ENCODE peak calls at places on chromosomes 16 and 17, in six cellular contexts. D, K, G, I, B and Q are unnamed samples.

GRCh38 chr16:66690106-66690847 is 6.3 kb downstream of the CMTM4 start:
- DNase-seq in D (no peak), K (no peak), G (no peak), I (no peak), B (no peak), Q (no peak)

GRCh38 chr17:40602445-40603443 is 37.5 kb upstream of the CCR7 start:
- DNase-seq in D (no peak), K (peak), G (peak), I (no peak), B (no peak), Q (no peak)

GRCh38 chr17:74877592-74878543 is 5.1 kb upstream of the FDXR start:
- DNase-seq in D (peak), K (no peak), G (no peak), I (no peak), B (peak), Q (peak)

GRCh38 chr17:45222273-45222993 is 748 bp downstream of the FMNL1 start:
- DNase-seq in D (peak), K (peak), G (peak), I (no peak), B (no peak), Q (no peak)

GRCh38 chr16:68737046-68737729 is at the start of gene CDH1:
- DNase-seq in D (peak), K (peak), G (peak), I (peak), B (peak), Q (peak)

GRCh38 chr17:83151442-83152220 is 72.2 kb downstream of the METRNL start:
- DNase-seq in D (no peak), K (no peak), G (peak), I (no peak), B (no peak), Q (no peak)

GRCh38 chr16:19410435-19411153 is 7.1 kb upstream of the TMC5 start:
- DNase-seq in D (peak), K (no peak), G (peak), I (peak), B (no peak), Q (peak)

GRCh38 chr17:45739786-45740185 is 44.3 kb upstream of the CRHR1 start:
- DNase-seq in D (no peak), K (no peak), G (peak), I (no peak), B (no peak), Q (peak)

GRCh38 chr17:22467720-22468119 is 775.4 kb downstream of the KCNJ18 start:
- DNase-seq in D (no peak), K (no peak), G (no peak), I (no peak), B (no peak), Q (no peak)

GRCh38 chr17:45785373-45786193 is 1.5 kb downstream of the CRHR1 start:
- DNase-seq in D (no peak), K (no peak), G (no peak), I (no peak), B (no peak), Q (no peak)

GRCh38 chr17:9421525-9421924 is 154.1 kb downstream of the STX8 start:
- DNase-seq in D (no peak), K (no peak), G (no peak), I (no peak), B (no peak), Q (no peak)

GRCh38 chr16:12573730-12574383 is 229.8 kb downstream of the CPPED1 start:
- DNase-seq in D (peak), K (no peak), G (peak), I (peak), B (peak), Q (peak)

GRCh38 chr17:34733351-34733750 is 154.0 kb downstream of the TMEM132E start:
- DNase-seq in D (no peak), K (no peak), G (no peak), I (no peak), B (no peak), Q (no peak)

GRCh38 chr17:44910231-44911106 is 4.8 kb downstream of the GFAP start:
- DNase-seq in D (no peak), K (no peak), G (peak), I (no peak), B (no peak), Q (no peak)

GRCh38 chr16:23534868-23535860 is 22.0 kb downstream of the EARS2 start:
- DNase-seq in D (no peak), K (no peak), G (no peak), I (no peak), B (peak), Q (no peak)

GRCh38 chr16:53673189-53673588 is 30.5 kb downstream of the RPGRIP1L start:
- DNase-seq in D (no peak), K (no peak), G (no peak), I (no peak), B (no peak), Q (no peak)

GRCh38 chr16:21628196-21628726 is 24.1 kb downstream of the IGSF6 start:
- DNase-seq in D (no peak), K (no peak), G (no peak), I (no peak), B (no peak), Q (no peak)

GRCh38 chr17:50708050-50709000 is 611 bp upstream of the ANKRD40 start:
- DNase-seq in D (no peak), K (no peak), G (no peak), I (no peak), B (no peak), Q (no peak)

GRCh38 chr16:27382187-27382855 is 19.7 kb upstream of the IL21R start:
- DNase-seq in D (no peak), K (peak), G (peak), I (no peak), B (no peak), Q (no peak)

GRCh38 chr17:29256735-29257466 is 10.2 kb downstream of the CRYBA1 start:
- DNase-seq in D (no peak), K (no peak), G (no peak), I (no peak), B (peak), Q (no peak)

GRCh38 chr17:49249292-49249794 is 18.8 kb upstream of the PHOSPHO1 start:
- DNase-seq in D (no peak), K (no peak), G (no peak), I (no peak), B (no peak), Q (peak)

GRCh38 chr17:1030684-1031557 is 34.0 kb downstream of the TIMM22 start:
- DNase-seq in D (no peak), K (no peak), G (no peak), I (no peak), B (no peak), Q (no peak)

GRCh38 chr17:39002991-39003715 is 36.0 kb upstream of the FBXO47 start:
- DNase-seq in D (peak), K (peak), G (no peak), I (no peak), B (no peak), Q (no peak)

GRCh38 chr17:65027305-65027704 is 29.2 kb downstream of the GNA13 start:
- DNase-seq in D (no peak), K (peak), G (no peak), I (no peak), B (peak), Q (peak)

GRCh38 chr17:13702266-13702665 is 100.5 kb upstream of the HS3ST3A1 start:
- DNase-seq in D (no peak), K (no peak), G (no peak), I (no peak), B (no peak), Q (no peak)

GRCh38 chr17:42484304-42484703 is 25.6 kb downstream of the ATP6V0A1 start:
- DNase-seq in D (peak), K (peak), G (no peak), I (no peak), B (no peak), Q (no peak)

GRCh38 chr17:2484876-2485275 is 26.8 kb downstream of the METTL16 start:
- DNase-seq in D (no peak), K (no peak), G (no peak), I (no peak), B (peak), Q (no peak)

GRCh38 chr16:13791095-13791494 is 128.9 kb upstream of the ERCC4 start:
- DNase-seq in D (no peak), K (no peak), G (no peak), I (no peak), B (no peak), Q (no peak)

GRCh38 chr17:35906559-35907265 is 23.9 kb downstream of the RDM1 start:
- DNase-seq in D (no peak), K (no peak), G (no peak), I (no peak), B (no peak), Q (no peak)

DNA sequence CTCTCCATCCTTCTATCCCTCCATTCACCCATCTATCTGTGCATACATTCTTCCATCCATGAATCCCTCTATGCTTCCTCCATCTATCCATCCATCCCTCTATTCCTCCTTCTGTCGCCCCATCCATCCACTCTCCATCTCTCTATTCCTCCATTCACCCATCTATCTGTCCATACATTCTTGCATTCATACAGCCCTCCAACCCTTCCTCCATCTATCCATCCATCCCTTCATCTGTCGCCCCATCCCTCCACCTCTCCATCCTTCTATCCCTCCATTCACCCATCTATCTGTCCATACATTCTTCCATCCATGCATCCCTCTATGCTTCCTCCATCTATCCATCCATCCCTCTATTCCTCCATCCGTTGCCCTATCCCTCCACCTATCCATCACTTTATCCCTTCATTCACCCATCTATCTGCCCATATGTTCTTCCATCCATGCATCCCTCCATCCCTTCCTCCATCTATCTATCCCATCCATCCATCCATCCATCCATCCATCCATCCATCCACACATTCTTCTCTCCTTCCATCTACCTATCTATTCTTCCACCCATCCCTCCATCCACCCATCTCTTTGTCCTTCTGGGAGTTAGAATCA is 272.5 kb upstream of the TNRC6C start:
- DNase-seq in D (no peak), K (no peak), G (no peak), I (no peak), B (no peak), Q (no peak)
- TF ChIP-seq CTCF in D (no peak), K (no peak), G (no peak), I (no peak), B (no peak), Q (no peak)

GRCh38 chr16:2816751-2817495 is at the start of gene PRSS21:
- DNase-seq in D (no peak), K (no peak), G (peak), I (no peak), B (no peak), Q (no peak)
- TF ChIP-seq CTCF in D (no peak), K (no peak), G (no peak), I (no peak), B (no peak), Q (peak)

GRCh38 chr16:75621170-75621477 is 2.0 kb downstream of the ADAT1 start:
- DNase-seq in D (no peak), K (no peak), G (no peak), I (no peak), B (peak), Q (no peak)
- TF ChIP-seq CTCF in D (peak), K (peak), G (no peak), I (peak), B (peak), Q (no peak)

GRCh38 chr17:16181581-16181980 is 33.8 kb downstream of the NCOR1 start:
- DNase-seq in D (no peak), K (no peak), G (no peak), I (no peak), B (no peak), Q (no peak)
- TF ChIP-seq CTCF in D (no peak), K (no peak), G (no peak), I (no peak), B (no peak), Q (no peak)

GRCh38 chr16:87188104-87188503 is 129.1 kb downstream of the C16orf95 start:
- DNase-seq in D (no peak), K (no peak), G (no peak), I (no peak), B (no peak), Q (no peak)

GRCh38 chr16:87192418-87193073 is 124.6 kb downstream of the C16orf95 start:
- DNase-seq in D (no peak), K (no peak), G (no peak), I (no peak), B (no peak), Q (no peak)

GRCh38 chr16:87186876-87187533 is 130.2 kb downstream of the C16orf95 start:
- DNase-seq in D (no peak), K (no peak), G (no peak), I (no peak), B (no peak), Q (no peak)

GRCh38 chr16:87189426-87189825 is 127.8 kb downstream of the C16orf95 start:
- DNase-seq in D (no peak), K (no peak), G (no peak), I (no peak), B (no peak), Q (no peak)

GRCh38 chr16:87190288-87191240 is 126.6 kb downstream of the C16orf95 start:
- DNase-seq in D (no peak), K (no peak), G (no peak), I (no peak), B (no peak), Q (no peak)
- TF ChIP-seq CTCF in D (no peak), K (no peak), G (no peak), I (peak), B (peak), Q (peak)

DNA sequence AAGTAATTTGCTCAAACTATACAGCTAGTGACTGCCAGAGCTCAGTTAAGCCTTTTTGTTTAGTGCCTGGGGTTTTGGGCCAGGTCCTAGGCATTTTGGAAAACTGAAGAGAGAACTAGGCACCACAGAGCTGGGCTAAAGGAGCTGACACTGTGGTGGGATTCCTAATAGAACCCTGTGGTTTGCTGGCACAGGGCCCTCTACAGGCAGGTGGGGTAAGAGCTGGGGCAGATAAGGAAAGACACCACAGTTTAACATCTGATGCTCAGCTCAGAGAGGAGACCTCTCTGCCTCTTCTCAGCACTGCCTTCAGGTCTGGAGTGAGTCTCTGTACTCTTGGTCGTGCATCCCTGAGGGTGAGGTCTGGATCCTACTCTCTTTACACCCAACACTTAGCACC is 121.2 kb downstream of the SNX11 start:
- DNase-seq in D (no peak), K (no peak), G (no peak), I (no peak), B (no peak), Q (no peak)
- TF ChIP-seq CTCF in D (no peak), K (no peak), G (no peak), I (peak), B (no peak), Q (no peak)

GRCh38 chr17:4987767-4988083 is 250 bp upstream of the CAMTA2 start:
- DNase-seq in D (no peak), K (no peak), G (no peak), I (no peak), B (no peak), Q (no peak)

GRCh38 chr17:4986403-4986802 is 1.1 kb downstream of the CAMTA2 start:
- DNase-seq in D (peak), K (no peak), G (peak), I (no peak), B (peak), Q (no peak)

GRCh38 chr17:4986951-4987766 is at the start of gene CAMTA2:
- DNase-seq in D (peak), K (peak), G (peak), I (peak), B (peak), Q (peak)

GRCh38 chr17:4994081-4994595 is 3.2 kb downstream of the INCA1 start:
- DNase-seq in D (no peak), K (no peak), G (no peak), I (no peak), B (no peak), Q (no peak)

GRCh38 chr17:4988168-4988567 is 693 bp upstream of the CAMTA2 start:
- DNase-seq in D (no peak), K (no peak), G (no peak), I (no peak), B (no peak), Q (no peak)
- TF ChIP-seq CTCF in D (no peak), K (no peak), G (no peak), I (no peak), B (no peak), Q (no peak)

DNA sequence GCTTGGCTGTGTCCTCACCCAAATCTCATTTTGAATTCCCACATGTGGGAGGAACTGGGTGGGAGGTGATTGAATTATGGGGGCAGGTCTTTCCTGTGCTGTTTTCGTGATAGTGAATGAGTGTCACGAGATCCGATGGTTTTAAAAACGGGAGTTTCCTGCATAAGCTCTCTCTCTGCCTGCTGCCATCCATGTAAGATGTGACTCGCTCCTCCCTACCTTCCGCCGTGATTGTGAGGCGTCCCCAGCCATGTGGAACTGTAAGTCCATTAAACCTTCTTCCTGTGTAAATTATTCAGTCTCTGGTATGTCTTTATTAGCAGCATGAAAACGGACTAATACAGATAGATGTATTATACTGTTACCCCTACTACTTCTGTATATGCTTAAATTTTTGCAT is 3.6 kb downstream of the SPATA33 start:
- DNase-seq in D (no peak), K (no peak), G (no peak), I (no peak), B (no peak), Q (no peak)
- TF ChIP-seq CTCF in D (no peak), K (no peak), G (no peak), I (no peak), B (no peak), Q (no peak)

DNA sequence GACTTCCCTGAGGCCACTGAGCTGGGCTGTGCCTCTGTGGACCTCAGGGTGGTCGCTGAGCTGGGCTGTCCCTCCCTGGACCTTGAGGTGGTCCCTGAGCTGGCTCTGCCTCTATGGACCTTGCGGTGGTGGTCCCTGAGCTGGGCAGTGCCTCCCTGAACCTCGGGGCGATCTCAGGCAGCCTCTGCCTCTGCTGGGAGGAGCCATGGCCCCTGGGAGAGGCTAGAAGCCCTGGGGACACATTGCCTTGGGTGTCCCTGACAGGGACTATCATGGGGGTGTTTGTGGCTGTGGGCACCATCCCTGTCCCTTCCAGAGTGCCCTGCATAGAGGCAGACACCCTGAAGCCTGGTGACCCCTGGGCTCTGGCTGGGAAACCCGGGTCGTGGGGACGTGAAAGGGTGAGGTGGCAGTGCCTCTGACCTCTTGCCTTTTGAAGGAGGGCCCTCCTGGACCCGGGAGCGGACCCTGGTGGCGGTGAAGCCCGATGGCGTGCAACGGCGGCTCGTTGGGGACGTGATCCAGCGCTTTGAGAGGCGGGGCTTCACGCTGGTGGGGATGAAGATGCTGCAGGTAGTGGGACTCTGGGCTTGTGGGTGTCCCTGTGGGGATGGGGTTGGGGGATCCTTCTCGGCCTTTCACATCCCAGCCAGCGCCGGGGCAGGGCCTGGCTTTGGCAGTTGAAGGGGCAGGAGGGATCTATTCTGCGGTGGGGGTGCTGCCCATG is 1.7 kb downstream of the NME4 start:
- DNase-seq in D (no peak), K (no peak), G (no peak), I (no peak), B (no peak), Q (no peak)
- TF ChIP-seq CTCF in D (no peak), K (no peak), G (no peak), I (no peak), B (no peak), Q (no peak)

GRCh38 chr16:17213974-17214373 is 256.8 kb downstream of the XYLT1 start:
- DNase-seq in D (no peak), K (no peak), G (no peak), I (no peak), B (no peak), Q (no peak)

GRCh38 chr16:17213025-17213424 is 257.7 kb downstream of the XYLT1 start:
- DNase-seq in D (no peak), K (peak), G (no peak), I (no peak), B (no peak), Q (no peak)

GRCh38 chr16:17215306-17215705 is 255.5 kb downstream of the XYLT1 start:
- DNase-seq in D (no peak), K (no peak), G (no peak), I (no peak), B (no peak), Q (no peak)

GRCh38 chr16:17206712-17207111 is 264.0 kb downstream of the XYLT1 start:
- DNase-seq in D (no peak), K (no peak), G (no peak), I (no peak), B (no peak), Q (no peak)

DNA sequence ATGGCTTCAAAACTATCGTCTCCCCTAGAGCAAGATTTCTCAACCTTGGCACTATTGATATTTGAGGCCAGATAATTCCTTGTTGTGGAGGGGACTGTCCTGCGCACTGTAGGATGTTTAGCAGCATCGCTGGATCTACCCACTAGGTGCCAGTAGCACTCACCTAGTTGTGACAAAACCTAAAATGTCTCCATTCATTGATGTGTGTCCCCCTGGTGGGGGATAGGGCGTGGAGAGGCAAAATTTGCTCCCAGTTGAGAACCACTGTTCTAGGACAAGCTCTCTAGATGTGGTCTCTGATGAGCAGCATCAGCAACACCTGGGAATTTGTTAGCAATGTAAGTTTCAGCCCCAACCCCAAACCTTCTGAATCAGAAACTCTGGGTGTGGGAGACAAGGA is 259.0 kb downstream of the XYLT1 start:
- DNase-seq in D (no peak), K (peak), G (no peak), I (no peak), B (no peak), Q (peak)
- TF ChIP-seq CTCF in D (no peak), K (peak), G (peak), I (peak), B (peak), Q (peak)